ENCODE peak calls at places on chromosomes 7 and 10, in six cellular contexts. Q is foreskin fibroblast, W is RWPE1, H is right atrium auricular region, T is astrocyte of the cerebellum, O is activated B cell treated with CpG ODN at 0.5 μM for 24 hours. F is an unnamed sample.

GRCh38 chr7:132462478-132462877 is 113.8 kb downstream of the PLXNA4 start:
- DNase-seq in Q (no peak), W (no peak), H (no peak), T (no peak), O (no peak), F (no peak)

GRCh38 chr10:110978204-110978603 is 58.8 kb downstream of the SHOC2 start:
- DNase-seq in Q (no peak), W (no peak), H (no peak), T (no peak), O (no peak), F (no peak)

GRCh38 chr7:88147949-88148348 is 71.9 kb downstream of the SRI start:
- DNase-seq in Q (no peak), W (no peak), H (no peak), T (no peak), O (no peak), F (no peak)

GRCh38 chr7:5523052-5523711 is 99.5 kb upstream of the TNRC18 start:
- DNase-seq in Q (peak), W (no peak), H (no peak), T (no peak), O (no peak), F (no peak)

GRCh38 chr10:63919576-63920279 is 398.5 kb downstream of the REEP3 start:
- DNase-seq in Q (no peak), W (no peak), H (no peak), T (no peak), O (no peak), F (no peak)

GRCh38 chr10:103470755-103471653 is 8.0 kb downstream of the CALHM3 start:
- DNase-seq in Q (peak), W (no peak), H (peak), T (no peak), O (peak), F (peak)

GRCh38 chr10:86708783-86709778 is 40.8 kb downstream of the LDB3 start:
- DNase-seq in Q (no peak), W (no peak), H (no peak), T (no peak), O (no peak), F (peak)

GRCh38 chr7:32536585-32536984 is 41.3 kb downstream of the AVL9 start:
- DNase-seq in Q (peak), W (peak), H (no peak), T (peak), O (no peak), F (no peak)

DNA sequence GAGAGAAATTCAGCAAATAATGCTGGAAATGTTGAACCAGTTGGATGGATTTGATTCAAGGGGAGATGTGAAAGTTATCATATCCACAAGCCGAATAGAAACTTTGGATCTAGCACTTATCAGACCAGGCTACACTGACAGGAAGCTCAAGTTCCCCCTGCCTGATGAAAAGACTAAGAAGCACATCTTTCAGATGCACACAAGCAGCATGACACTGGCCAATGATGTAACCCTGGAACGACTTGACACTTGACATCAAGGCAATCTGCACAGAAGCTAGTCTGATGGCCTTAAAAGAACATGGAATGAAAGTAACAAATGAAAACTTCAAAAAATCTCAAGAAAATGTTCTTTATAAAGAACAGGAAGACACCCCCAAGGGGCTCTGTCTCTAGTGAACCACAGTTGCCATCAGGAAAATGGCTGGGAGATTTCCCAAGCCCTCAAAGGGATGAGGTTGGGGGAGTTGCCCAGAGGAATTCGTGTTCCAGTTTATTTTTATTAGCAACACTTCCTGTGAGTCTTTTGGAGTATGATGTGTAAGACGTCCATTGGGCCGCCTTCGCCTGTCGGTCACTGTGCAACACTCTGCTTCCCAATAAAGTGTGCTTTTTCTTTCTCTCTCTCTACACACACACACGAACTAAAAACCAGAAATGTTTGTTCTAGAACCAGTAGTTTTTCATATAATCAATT is 200.0 kb downstream of the HIBADH start:
- DNase-seq in Q (peak), W (no peak), H (no peak), T (no peak), O (no peak), F (no peak)
- TF ChIP-seq CTCF in Q (no peak), W (no peak), H (no peak), T (no peak), O (no peak), F (no peak)

GRCh38 chr10:93859049-93859655 is 34.6 kb upstream of the SLC35G1 start:
- DNase-seq in Q (peak), W (peak), H (no peak), T (no peak), O (no peak), F (no peak)
- TF ChIP-seq CTCF in Q (peak), W (peak), H (no peak), T (no peak), O (no peak), F (peak)

DNA sequence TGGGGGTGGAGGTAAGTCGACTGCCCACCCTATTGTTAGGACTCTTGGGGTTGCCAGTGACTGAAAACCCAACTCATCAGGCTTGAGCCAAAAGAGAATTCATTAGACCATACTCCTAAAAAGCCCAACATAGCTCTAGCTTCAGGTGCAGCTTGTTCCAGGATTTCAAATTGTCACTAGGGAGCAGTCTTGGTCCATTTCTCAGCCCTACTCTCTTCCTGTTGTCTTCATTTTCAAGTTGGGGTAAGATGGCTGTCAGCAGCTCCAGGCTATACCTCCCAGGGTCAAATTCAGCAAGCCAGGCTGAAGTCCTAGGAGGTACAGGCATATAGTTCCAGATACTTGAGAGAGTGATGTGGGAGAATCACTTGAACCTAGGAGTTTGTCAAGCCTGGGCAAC is 14.9 kb upstream of the COL13A1 start:
- DNase-seq in Q (peak), W (no peak), H (no peak), T (peak), O (no peak), F (no peak)
- TF ChIP-seq CTCF in Q (peak), W (no peak), H (no peak), T (peak), O (no peak), F (no peak)

GRCh38 chr10:99682752-99683151 is 23.4 kb downstream of the ENTPD7 start:
- DNase-seq in Q (no peak), W (no peak), H (no peak), T (no peak), O (no peak), F (no peak)
- TF ChIP-seq CTCF in Q (no peak), W (no peak), H (no peak), T (peak), O (no peak), F (no peak)

DNA sequence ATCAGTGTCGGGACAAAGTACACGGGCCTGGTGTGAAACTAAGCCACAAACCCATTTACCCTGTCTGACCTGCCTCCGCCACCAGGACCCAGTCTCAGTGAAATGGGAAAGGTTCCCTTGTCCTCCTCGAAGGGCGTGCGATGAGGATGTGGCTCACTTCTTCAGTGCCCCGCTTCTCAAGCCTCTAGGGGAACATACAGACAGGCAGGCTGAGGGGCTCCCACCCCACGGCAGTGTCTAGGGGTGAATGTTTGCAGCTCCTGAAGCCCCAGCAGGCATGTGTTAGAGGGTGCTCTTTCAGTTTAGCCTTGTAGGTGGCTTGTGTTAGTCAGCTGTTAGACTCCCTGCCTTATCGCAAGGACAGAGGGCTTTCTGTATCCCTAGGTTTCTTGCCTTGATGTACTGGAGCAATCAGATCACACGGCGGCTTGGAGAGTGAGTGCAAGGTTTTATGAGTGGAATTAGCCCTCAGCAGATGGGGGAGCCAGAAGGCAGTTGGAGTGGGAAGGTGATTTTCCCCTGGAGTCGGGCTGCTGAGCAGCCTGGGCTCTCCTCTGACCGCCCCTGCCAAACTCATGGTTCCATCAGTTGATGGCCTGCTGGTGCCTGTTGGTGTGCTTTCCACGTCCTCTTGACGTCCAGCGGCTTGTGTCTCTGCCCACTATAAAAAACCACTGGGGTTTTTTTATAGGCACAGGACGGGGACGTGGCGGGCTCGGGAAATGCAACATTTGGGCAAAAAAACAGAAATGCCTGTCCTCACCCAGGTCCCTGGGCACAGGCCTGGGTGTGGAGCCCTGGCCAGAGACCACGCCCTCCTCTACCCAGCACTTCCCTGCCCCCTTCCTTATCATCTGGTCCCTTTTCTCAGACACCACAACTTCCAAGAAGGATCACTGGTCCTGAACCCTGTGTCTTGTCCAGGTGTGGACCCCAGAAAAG is 786 bp downstream of the NUDT1 start:
- DNase-seq in Q (peak), W (peak), H (no peak), T (no peak), O (peak), F (no peak)
- TF ChIP-seq CTCF in Q (no peak), W (no peak), H (no peak), T (peak), O (no peak), F (no peak)

DNA sequence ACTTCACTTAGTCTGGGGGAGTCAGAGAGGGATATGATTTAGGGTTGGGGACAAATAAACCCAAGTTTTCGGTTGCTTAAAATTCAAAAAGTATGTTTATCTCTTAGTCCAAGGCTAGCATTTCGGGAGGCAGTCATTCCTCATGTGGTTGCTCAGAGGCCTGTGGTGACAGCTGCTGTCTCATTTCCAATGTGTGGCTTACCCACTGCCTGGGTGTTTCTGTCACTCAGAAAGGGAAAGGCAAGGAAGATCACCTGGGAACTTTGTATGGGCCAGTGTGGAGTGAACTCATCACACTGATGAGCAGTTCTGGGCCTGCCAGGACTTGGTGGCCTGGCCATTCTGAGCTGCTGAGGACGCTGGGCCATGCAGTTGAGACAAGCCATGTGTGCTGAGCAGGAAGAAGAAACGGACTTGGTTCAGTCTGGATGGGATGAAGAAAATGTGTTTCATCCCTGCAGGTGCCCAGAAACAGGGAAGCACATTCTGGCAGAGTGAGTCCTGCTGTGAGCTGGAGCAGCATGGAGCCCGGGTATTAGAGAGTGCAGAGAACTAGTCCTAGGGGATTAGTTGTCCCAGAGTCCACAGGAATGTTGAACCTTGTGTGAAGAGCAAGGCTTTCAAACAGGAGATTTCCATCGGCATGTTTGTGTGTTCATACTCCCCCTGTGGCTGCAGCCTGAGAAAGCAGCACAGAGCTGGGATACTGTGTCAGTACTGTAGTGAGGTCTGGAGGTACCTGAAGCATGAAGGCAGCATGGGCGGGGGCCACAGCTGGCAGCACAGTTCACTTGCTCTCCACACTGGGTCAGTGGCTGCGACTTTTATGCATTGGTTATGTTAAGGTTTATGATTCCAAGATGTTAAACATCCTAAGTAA is 211.1 kb upstream of the IGFBP3 start:
- DNase-seq in Q (peak), W (no peak), H (no peak), T (no peak), O (no peak), F (no peak)
- TF ChIP-seq CTCF in Q (peak), W (no peak), H (no peak), T (peak), O (no peak), F (no peak)

GRCh38 chr7:91864070-91864469 is 16.4 kb downstream of the MTERF1 start:
- DNase-seq in Q (no peak), W (no peak), H (no peak), T (no peak), O (no peak), F (no peak)

GRCh38 chr7:91872928-91873327 is 7.6 kb downstream of the MTERF1 start:
- DNase-seq in Q (no peak), W (no peak), H (no peak), T (no peak), O (no peak), F (no peak)

GRCh38 chr7:91866599-91867148 is 13.8 kb downstream of the MTERF1 start:
- DNase-seq in Q (no peak), W (no peak), H (no peak), T (no peak), O (no peak), F (no peak)

GRCh38 chr7:91872069-91872468 is 8.4 kb downstream of the MTERF1 start:
- DNase-seq in Q (no peak), W (no peak), H (no peak), T (no peak), O (no peak), F (no peak)

GRCh38 chr7:91869661-91870060 is 10.8 kb downstream of the MTERF1 start:
- DNase-seq in Q (no peak), W (no peak), H (no peak), T (no peak), O (no peak), F (no peak)
- TF ChIP-seq CTCF in Q (no peak), W (no peak), H (no peak), T (no peak), O (no peak), F (no peak)

F was measured in CD14-positive monocyte.